ENCODE peak calls at places on chromosomes 5 and 9, in four cellular contexts. C is right lobe of liver, Z is esophagus squamous epithelium, U is heart left ventricle. E is an unnamed sample. For H3K4me1 and H3K36me3, the result is how much of the 10 kb centered on the place peaks cover.

GRCh38 chr9:14313378-14313940 is 482 bp downstream of the NFIB start:
- DNase-seq in C (no peak), Z (no peak), U (no peak), E (no peak)

GRCh38 chr5:4862500-4862899 is 277.6 kb upstream of the ADAMTS16 start:
- DNase-seq in C (no peak), Z (no peak), U (no peak), E (no peak)

GRCh38 chr5:1112596-1113331 is 901 bp upstream of the SLC12A7 start:
- DNase-seq in C (no peak), Z (no peak), U (no peak), E (no peak)

GRCh38 chr9:113187935-113188595 is 33.0 kb downstream of the FKBP15 start:
- DNase-seq in C (peak), Z (no peak), U (peak), E (peak)

GRCh38 chr9:127495884-127496555 is 44.7 kb downstream of the LRSAM1 start:
- DNase-seq in C (no peak), Z (no peak), U (no peak), E (no peak)

GRCh38 chr9:9754186-9754585 is 858.6 kb downstream of the PTPRD start:
- DNase-seq in C (no peak), Z (no peak), U (no peak), E (no peak)

GRCh38 chr5:140182803-140183367 is 7.9 kb downstream of the CYSTM1 start:
- DNase-seq in C (no peak), Z (no peak), U (peak), E (no peak)

GRCh38 chr9:68643901-68644809 is 60.9 kb upstream of the PIP5K1B start:
- DNase-seq in C (no peak), Z (no peak), U (no peak), E (no peak)

GRCh38 chr5:139889410-139889809 is 93.8 kb downstream of the PSD2 start:
- DNase-seq in C (no peak), Z (no peak), U (no peak), E (no peak)

GRCh38 chr9:88072831-88073365 is 65.4 kb downstream of the SPATA31C2 start:
- DNase-seq in C (no peak), Z (no peak), U (no peak), E (no peak)

GRCh38 chr9:33739407-33739806 is 56.0 kb upstream of the PRSS3 start:
- DNase-seq in C (no peak), Z (no peak), U (no peak), E (no peak)

GRCh38 chr9:129458155-129458661 is 162.7 kb downstream of the C9orf50 start:
- DNase-seq in C (peak), Z (no peak), U (peak), E (no peak)

GRCh38 chr9:97802276-97802675 is 50.8 kb upstream of the FOXE1 start:
- DNase-seq in C (no peak), Z (no peak), U (no peak), E (no peak)

GRCh38 chr5:177511796-177512675 is 2.4 kb upstream of the DOK3 start:
- DNase-seq in C (no peak), Z (no peak), U (no peak), E (peak)

GRCh38 chr5:140351609-140352334 is 5.4 kb upstream of the HBEGF start:
- DNase-seq in C (no peak), Z (no peak), U (no peak), E (no peak)

GRCh38 chr9:124284940-124285441 is 27.2 kb downstream of the NEK6 start:
- DNase-seq in C (no peak), Z (no peak), U (peak), E (no peak)

GRCh38 chr9:83067579-83067978 is 4.6 kb upstream of the RASEF start:
- DNase-seq in C (no peak), Z (no peak), U (no peak), E (no peak)

GRCh38 chr5:15693933-15694332 is 194.0 kb downstream of the FBXL7 start:
- DNase-seq in C (no peak), Z (no peak), U (no peak), E (no peak)

GRCh38 chr5:11046160-11046559 is 285.1 kb upstream of the DAP start:
- DNase-seq in C (no peak), Z (no peak), U (no peak), E (no peak)

GRCh38 chr5:17991775-17992174 is 357.5 kb downstream of the TAF11L14 start:
- DNase-seq in C (no peak), Z (no peak), U (no peak), E (no peak)

GRCh38 chr5:19978466-19978865 is 9.5 kb downstream of the CDH18 start:
- DNase-seq in C (no peak), Z (no peak), U (no peak), E (no peak)

GRCh38 chr5:58490397-58491072 is 700 bp upstream of the GAPT start:
- DNase-seq in C (no peak), Z (no peak), U (no peak), E (peak)

GRCh38 chr5:7876867-7877266 is 7.9 kb downstream of the MTRR start:
- DNase-seq in C (no peak), Z (no peak), U (no peak), E (no peak)

GRCh38 chr5:127298623-127299022 is 8.0 kb downstream of the MEGF10 start:
- DNase-seq in C (no peak), Z (no peak), U (no peak), E (no peak)

GRCh38 chr5:27491047-27491446 is 452.7 kb upstream of the CDH9 start:
- DNase-seq in C (no peak), Z (no peak), U (no peak), E (no peak)

GRCh38 chr5:78243639-78244038 is 50.9 kb downstream of the AP3B1 start:
- DNase-seq in C (no peak), Z (no peak), U (no peak), E (no peak)

GRCh38 chr9:88874391-88874790 is 116.9 kb upstream of the S1PR3 start:
- DNase-seq in C (no peak), Z (no peak), U (peak), E (no peak)

GRCh38 chr5:149284501-149284900 is 12.8 kb downstream of the AFAP1L1 start:
- DNase-seq in C (no peak), Z (no peak), U (peak), E (no peak)

GRCh38 chr9:20320921-20321320 is 301.4 kb downstream of the MLLT3 start:
- DNase-seq in C (no peak), Z (no peak), U (no peak), E (no peak)

GRCh38 chr9:107548298-107549142 is 59.0 kb upstream of the KLF4 start:
- DNase-seq in C (peak), Z (no peak), U (peak), E (no peak)

GRCh38 chr5:107698286-107698685 is 27.5 kb upstream of the EFNA5 start:
- DNase-seq in C (no peak), Z (no peak), U (no peak), E (no peak)

GRCh38 chr5:158471179-158471924 is 612.4 kb upstream of the CLINT1 start:
- DNase-seq in C (peak), Z (no peak), U (no peak), E (no peak)

GRCh38 chr9:137756045-137756744 is 121.4 kb upstream of the CACNA1B start:
- DNase-seq in C (no peak), Z (no peak), U (no peak), E (no peak)

GRCh38 chr9:137759117-137759516 is 118.5 kb upstream of the CACNA1B start:
- DNase-seq in C (no peak), Z (no peak), U (no peak), E (no peak)

GRCh38 chr9:137758067-137758466 is 119.5 kb upstream of the CACNA1B start:
- DNase-seq in C (no peak), Z (no peak), U (no peak), E (no peak)

GRCh38 chr9:137757139-137757538 is 120.4 kb upstream of the CACNA1B start:
- DNase-seq in C (peak), Z (no peak), U (peak), E (no peak)

GRCh38 chr9:137757613-137758029 is 120.0 kb upstream of the CACNA1B start:
- DNase-seq in C (no peak), Z (no peak), U (no peak), E (no peak)
- H3K4me1 ChIP-seq in C (under half), Z (under half), U (under half), E (under half)

DNA sequence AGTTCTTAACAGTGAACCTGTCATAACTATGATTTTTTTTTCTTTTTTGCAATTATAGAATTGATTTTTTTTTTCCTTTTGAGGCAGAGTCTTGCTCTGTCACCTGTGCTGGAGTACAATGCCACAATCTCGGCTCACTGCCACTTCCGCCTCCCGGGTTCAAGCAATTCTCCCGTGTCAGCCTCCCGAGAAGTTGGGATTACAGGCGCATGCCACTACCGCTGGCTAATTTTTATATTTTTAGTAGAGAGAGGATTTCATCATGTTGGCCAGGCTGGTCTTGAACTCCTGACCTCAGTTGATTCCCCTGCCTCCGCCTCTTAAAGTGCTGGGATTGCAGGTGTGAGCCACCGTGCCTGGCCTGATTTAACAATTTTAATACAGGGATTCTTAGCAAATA is 21.4 kb downstream of the UGCG start:
- DNase-seq in C (peak), Z (no peak), U (no peak), E (no peak)
- H3K36me3 ChIP-seq in C (under half), Z (under half), U (under half), E (half or more)

GRCh38 chr5:12624776-12625560 is 720.7 kb upstream of the CTNND2 start:
- DNase-seq in C (no peak), Z (no peak), U (no peak), E (no peak)

GRCh38 chr5:12623408-12623807 is 719.2 kb upstream of the CTNND2 start:
- DNase-seq in C (no peak), Z (no peak), U (no peak), E (no peak)

GRCh38 chr5:12626556-12626955 is 722.3 kb upstream of the CTNND2 start:
- DNase-seq in C (no peak), Z (no peak), U (no peak), E (no peak)

GRCh38 chr5:12625667-12626263 is 721.5 kb upstream of the CTNND2 start:
- DNase-seq in C (no peak), Z (no peak), U (no peak), E (no peak)
- TF ChIP-seq POLR2A in C (no peak), Z (no peak), U (no peak), E (no peak)

DNA sequence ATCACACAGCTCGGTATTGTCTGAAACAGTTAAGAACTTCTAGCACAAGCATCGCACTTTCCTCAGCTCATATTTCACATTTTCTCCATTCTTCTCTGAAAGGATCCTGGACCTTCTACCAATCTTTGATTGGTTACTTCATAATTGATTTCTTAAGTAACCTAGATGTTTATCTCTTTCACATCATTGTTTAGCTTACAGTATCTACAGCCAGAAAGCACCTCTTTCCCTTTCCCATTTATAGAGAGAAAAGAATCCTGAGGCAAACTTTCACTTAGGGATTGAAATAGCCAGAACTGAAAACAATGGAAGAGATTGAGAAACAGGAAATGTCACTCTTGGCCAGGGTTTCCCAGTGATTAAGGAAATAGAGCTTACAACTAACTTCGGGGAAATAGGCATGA is 2.5 kb downstream of the IL33 start:
- DNase-seq in C (no peak), Z (no peak), U (no peak), E (no peak)
- H3K4me1 ChIP-seq in C (under half), Z (under half), U (under half), E (under half)

DNA sequence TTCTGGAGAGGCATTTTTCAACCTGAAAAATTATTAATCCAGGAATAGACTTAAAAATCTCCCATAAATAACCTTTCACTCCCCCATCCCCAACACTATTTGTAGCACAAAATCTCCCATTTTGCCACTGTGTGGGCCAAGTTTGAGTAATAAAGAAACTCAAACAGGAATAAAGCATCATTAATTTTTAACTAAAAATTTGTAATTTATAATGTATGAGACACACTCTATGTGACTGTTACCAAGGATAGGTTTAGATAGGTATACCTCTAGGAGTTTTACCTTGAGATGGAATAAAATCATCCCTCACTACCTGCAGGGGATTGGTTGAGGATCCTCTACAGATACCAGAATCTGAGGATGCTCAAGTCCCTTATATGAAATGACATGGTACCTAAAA is 30.1 kb downstream of the CHD1 start:
- DNase-seq in C (no peak), Z (no peak), U (no peak), E (no peak)
- H3K36me3 ChIP-seq in C (under half), Z (under half), U (half or more), E (under half)

GRCh38 chr9:699396-699795 is 142.1 kb upstream of the DMRT1 start:
- DNase-seq in C (no peak), Z (no peak), U (no peak), E (no peak)
- TF ChIP-seq POLR2A in C (no peak), Z (no peak), U (no peak), E (no peak)

GRCh38 chr5:56327810-56328209 is 94.7 kb upstream of the ANKRD55 start:
- DNase-seq in C (no peak), Z (no peak), U (no peak), E (no peak)
- H3K4me1 ChIP-seq in C (under half), Z (under half), U (under half), E (under half)

DNA sequence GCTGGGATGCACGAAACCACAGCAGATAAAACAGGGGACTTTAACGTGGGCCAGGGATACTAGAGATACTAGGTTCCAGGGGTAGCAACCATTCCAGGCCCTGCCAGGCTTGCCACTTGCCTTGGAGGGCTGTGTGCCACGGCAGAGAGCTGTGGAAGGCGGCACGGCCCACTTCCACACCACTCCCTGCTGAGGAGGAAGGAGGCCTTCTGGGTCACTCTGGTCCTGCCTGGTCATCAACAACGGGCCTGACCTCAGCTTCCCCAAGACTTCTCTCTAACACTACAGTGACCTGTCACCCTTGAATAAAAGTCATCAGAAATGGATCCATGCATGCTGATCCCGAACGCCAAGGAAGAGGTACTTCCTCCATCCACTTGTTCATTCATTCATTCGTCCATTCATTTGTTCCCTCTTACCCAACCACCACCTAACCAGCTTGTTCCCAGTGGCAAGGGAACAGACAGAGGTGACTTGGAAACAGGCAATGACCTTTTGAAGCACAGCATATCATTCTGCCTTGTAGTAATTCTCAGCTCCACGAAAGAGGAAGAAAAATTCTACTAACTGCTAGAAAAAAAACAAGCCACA is 58.8 kb downstream of the STK10 start:
- DNase-seq in C (no peak), Z (no peak), U (peak), E (peak)
- H3K36me3 ChIP-seq in C (under half), Z (under half), U (under half), E (under half)

E was measured in spleen.